ENCODE peak calls at places on chromosomes 7 and 10, in four cellular contexts. One of them, this sample, is unnamed.

GRCh38 chr7:158175779-158176178 is 411.8 kb downstream of the PTPRN2 start:
- DNase-seq in mesothelial cell of epicardium: no peak
- DNase-seq in upper lobe of left lung: no peak
- DNase-seq in neural crest cell: no peak
- DNase-seq in this sample: no peak

GRCh38 chr10:43576062-43576461 is 1.6 kb upstream of the ZNF239 start:
- DNase-seq in mesothelial cell of epicardium: no peak
- DNase-seq in upper lobe of left lung: no peak
- DNase-seq in neural crest cell: no peak
- DNase-seq in this sample: no peak

GRCh38 chr10:112792487-112793196 is 157.4 kb upstream of the TCF7L2 start:
- DNase-seq in mesothelial cell of epicardium: no peak
- DNase-seq in upper lobe of left lung: peak
- DNase-seq in neural crest cell: no peak
- DNase-seq in this sample: no peak

GRCh38 chr7:91310829-91311460 is 46.7 kb downstream of the FZD1 start:
- DNase-seq in mesothelial cell of epicardium: no peak
- DNase-seq in upper lobe of left lung: no peak
- DNase-seq in neural crest cell: no peak
- DNase-seq in this sample: no peak

GRCh38 chr7:2629740-2630681 is 1.8 kb upstream of the TTYH3 start:
- DNase-seq in mesothelial cell of epicardium: no peak
- DNase-seq in upper lobe of left lung: no peak
- DNase-seq in neural crest cell: no peak
- DNase-seq in this sample: no peak

GRCh38 chr10:132654708-132655661 is 117.4 kb downstream of the INPP5A start:
- DNase-seq in mesothelial cell of epicardium: peak
- DNase-seq in upper lobe of left lung: peak
- DNase-seq in neural crest cell: peak
- DNase-seq in this sample: no peak

GRCh38 chr10:86862373-86862772 is 95.0 kb downstream of the MMRN2 start:
- DNase-seq in mesothelial cell of epicardium: no peak
- DNase-seq in upper lobe of left lung: no peak
- DNase-seq in neural crest cell: no peak
- DNase-seq in this sample: no peak

GRCh38 chr10:100693815-100694214 is 51.6 kb upstream of the PAX2 start:
- DNase-seq in mesothelial cell of epicardium: no peak
- DNase-seq in upper lobe of left lung: no peak
- DNase-seq in neural crest cell: no peak
- DNase-seq in this sample: no peak

GRCh38 chr10:26318672-26319071 is 102.1 kb downstream of the GAD2 start:
- DNase-seq in mesothelial cell of epicardium: no peak
- DNase-seq in upper lobe of left lung: no peak
- DNase-seq in neural crest cell: no peak
- DNase-seq in this sample: no peak

GRCh38 chr10:126021833-126022500 is 125.6 kb downstream of the FANK1 start:
- DNase-seq in mesothelial cell of epicardium: no peak
- DNase-seq in upper lobe of left lung: no peak
- DNase-seq in neural crest cell: no peak
- DNase-seq in this sample: no peak

GRCh38 chr10:22343761-22344160 is 1.5 kb upstream of the SPAG6 start:
- DNase-seq in mesothelial cell of epicardium: no peak
- DNase-seq in upper lobe of left lung: no peak
- DNase-seq in neural crest cell: no peak
- DNase-seq in this sample: no peak

GRCh38 chr7:77284633-77285032 is 85.0 kb upstream of the FGL2 start:
- DNase-seq in mesothelial cell of epicardium: no peak
- DNase-seq in upper lobe of left lung: no peak
- DNase-seq in neural crest cell: no peak
- DNase-seq in this sample: no peak

GRCh38 chr7:90709501-90710465 is 113.7 kb downstream of the CDK14 start:
- DNase-seq in mesothelial cell of epicardium: no peak
- DNase-seq in upper lobe of left lung: no peak
- DNase-seq in neural crest cell: no peak
- DNase-seq in this sample: no peak

GRCh38 chr10:7505196-7505595 is 94.4 kb upstream of the SFMBT2 start:
- DNase-seq in mesothelial cell of epicardium: no peak
- DNase-seq in upper lobe of left lung: no peak
- DNase-seq in neural crest cell: no peak
- DNase-seq in this sample: no peak

GRCh38 chr10:25226775-25227682 is 52.2 kb downstream of the GPR158 start:
- DNase-seq in mesothelial cell of epicardium: no peak
- DNase-seq in upper lobe of left lung: no peak
- DNase-seq in neural crest cell: peak
- DNase-seq in this sample: no peak

GRCh38 chr7:34622182-34622581 is 35.8 kb upstream of the NPSR1 start:
- DNase-seq in mesothelial cell of epicardium: no peak
- DNase-seq in upper lobe of left lung: no peak
- DNase-seq in neural crest cell: no peak
- DNase-seq in this sample: no peak

GRCh38 chr7:35474100-35474499 is 220.2 kb upstream of the TBX20 start:
- DNase-seq in mesothelial cell of epicardium: no peak
- DNase-seq in upper lobe of left lung: no peak
- DNase-seq in neural crest cell: no peak
- DNase-seq in this sample: no peak

DNA sequence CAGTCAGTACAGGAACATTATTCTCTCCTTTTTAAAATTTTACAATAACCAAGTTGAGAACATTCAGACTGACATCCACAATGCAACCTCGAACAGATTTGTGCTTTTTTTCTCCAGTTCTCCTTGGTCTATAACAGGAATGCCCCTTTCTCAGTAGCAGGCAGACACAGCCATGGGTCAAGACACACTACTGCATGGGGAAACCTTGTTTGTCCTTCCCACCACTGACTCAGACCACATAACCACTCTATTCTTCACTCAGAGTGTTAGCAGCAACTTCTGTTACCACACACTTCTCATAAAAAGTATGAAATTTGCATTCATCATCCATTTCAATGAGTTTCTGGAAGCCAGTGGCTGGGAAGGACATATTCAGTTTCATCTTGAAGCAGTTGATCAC is 421.7 kb downstream of the ADRA2A start:
- DNase-seq in mesothelial cell of epicardium: no peak
- DNase-seq in upper lobe of left lung: no peak
- DNase-seq in neural crest cell: no peak
- DNase-seq in this sample: no peak
- TF ChIP-seq CTCF in mesothelial cell of epicardium: no peak
- TF ChIP-seq CTCF in upper lobe of left lung: no peak
- TF ChIP-seq CTCF in neural crest cell: no peak
- TF ChIP-seq CTCF in this sample: no peak

DNA sequence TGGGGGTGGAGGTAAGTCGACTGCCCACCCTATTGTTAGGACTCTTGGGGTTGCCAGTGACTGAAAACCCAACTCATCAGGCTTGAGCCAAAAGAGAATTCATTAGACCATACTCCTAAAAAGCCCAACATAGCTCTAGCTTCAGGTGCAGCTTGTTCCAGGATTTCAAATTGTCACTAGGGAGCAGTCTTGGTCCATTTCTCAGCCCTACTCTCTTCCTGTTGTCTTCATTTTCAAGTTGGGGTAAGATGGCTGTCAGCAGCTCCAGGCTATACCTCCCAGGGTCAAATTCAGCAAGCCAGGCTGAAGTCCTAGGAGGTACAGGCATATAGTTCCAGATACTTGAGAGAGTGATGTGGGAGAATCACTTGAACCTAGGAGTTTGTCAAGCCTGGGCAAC is 14.9 kb upstream of the COL13A1 start:
- DNase-seq in mesothelial cell of epicardium: no peak
- DNase-seq in upper lobe of left lung: no peak
- DNase-seq in neural crest cell: no peak
- DNase-seq in this sample: no peak
- TF ChIP-seq CTCF in mesothelial cell of epicardium: no peak
- TF ChIP-seq CTCF in upper lobe of left lung: no peak
- TF ChIP-seq CTCF in neural crest cell: peak
- TF ChIP-seq CTCF in this sample: peak

GRCh38 chr10:84548869-84549268 is 220.5 kb downstream of the CCSER2 start:
- DNase-seq in mesothelial cell of epicardium: no peak
- DNase-seq in upper lobe of left lung: no peak
- DNase-seq in neural crest cell: no peak
- DNase-seq in this sample: no peak
- TF ChIP-seq CTCF in mesothelial cell of epicardium: no peak
- TF ChIP-seq CTCF in upper lobe of left lung: no peak
- TF ChIP-seq CTCF in neural crest cell: peak
- TF ChIP-seq CTCF in this sample: peak

GRCh38 chr10:16811292-16811691 is 5.9 kb downstream of the RSU1 start:
- DNase-seq in mesothelial cell of epicardium: no peak
- DNase-seq in upper lobe of left lung: no peak
- DNase-seq in neural crest cell: no peak
- DNase-seq in this sample: no peak

GRCh38 chr10:16811765-16812164 is 5.5 kb downstream of the RSU1 start:
- DNase-seq in mesothelial cell of epicardium: no peak
- DNase-seq in upper lobe of left lung: no peak
- DNase-seq in neural crest cell: no peak
- DNase-seq in this sample: no peak

GRCh38 chr10:16804123-16804522 is 13.1 kb downstream of the RSU1 start:
- DNase-seq in mesothelial cell of epicardium: no peak
- DNase-seq in upper lobe of left lung: no peak
- DNase-seq in neural crest cell: no peak
- DNase-seq in this sample: no peak

GRCh38 chr10:16814081-16814480 is 3.1 kb downstream of the RSU1 start:
- DNase-seq in mesothelial cell of epicardium: no peak
- DNase-seq in upper lobe of left lung: no peak
- DNase-seq in neural crest cell: no peak
- DNase-seq in this sample: no peak

DNA sequence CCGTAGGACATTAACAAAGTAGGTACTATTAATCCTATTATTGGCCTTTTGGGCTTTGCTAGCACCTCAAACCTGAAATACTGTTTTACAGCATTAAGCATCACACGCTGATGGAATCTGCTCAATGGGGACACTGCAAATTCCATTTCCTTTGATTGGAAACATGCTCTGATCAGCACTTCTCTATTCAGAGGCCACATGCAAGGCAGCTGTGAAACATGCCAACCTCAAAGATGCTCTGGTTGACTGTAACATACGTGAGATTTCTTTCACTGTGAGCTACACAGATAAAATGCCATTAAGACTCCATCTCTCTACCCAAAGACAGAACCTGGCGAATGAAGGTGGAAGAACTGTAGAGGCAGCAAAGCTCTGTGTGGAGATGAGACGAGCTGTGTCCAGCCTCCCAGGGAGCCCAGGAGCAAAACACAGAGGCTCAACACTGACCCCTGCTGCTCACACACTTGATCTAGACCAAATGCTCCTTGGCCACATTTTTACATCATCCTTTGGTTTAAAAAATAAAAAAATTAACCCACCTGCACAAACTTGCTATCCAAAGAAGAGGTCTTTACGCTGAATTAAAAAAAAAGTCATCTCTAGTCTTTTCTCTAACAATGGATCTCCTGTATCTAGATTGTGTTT is 8.0 kb downstream of the RSU1 start:
- DNase-seq in mesothelial cell of epicardium: no peak
- DNase-seq in upper lobe of left lung: no peak
- DNase-seq in neural crest cell: peak
- DNase-seq in this sample: no peak
- TF ChIP-seq CTCF in mesothelial cell of epicardium: no peak
- TF ChIP-seq CTCF in upper lobe of left lung: peak
- TF ChIP-seq CTCF in neural crest cell: peak
- TF ChIP-seq CTCF in this sample: peak

DNA sequence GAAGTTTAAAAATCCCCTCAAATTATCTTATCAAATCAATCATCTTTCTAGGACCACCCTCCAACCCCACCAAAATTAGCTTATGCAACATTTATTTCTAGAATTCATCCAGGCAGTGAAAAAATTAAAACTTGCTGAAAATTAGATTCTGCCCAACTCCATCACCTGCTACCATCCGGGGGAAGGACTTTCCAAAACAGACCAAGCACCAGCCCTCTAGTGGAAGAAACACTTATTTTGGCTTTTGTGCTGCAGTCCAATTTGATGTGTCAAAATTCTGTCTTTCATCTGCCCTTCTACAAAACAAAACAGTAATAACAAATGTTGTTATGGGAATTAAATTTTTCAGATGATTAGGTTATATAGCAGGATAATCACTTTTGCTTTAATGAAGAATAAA is 35.1 kb downstream of the GCC1 start:
- DNase-seq in mesothelial cell of epicardium: no peak
- DNase-seq in upper lobe of left lung: no peak
- DNase-seq in neural crest cell: no peak
- DNase-seq in this sample: no peak
- TF ChIP-seq CTCF in mesothelial cell of epicardium: peak
- TF ChIP-seq CTCF in upper lobe of left lung: no peak
- TF ChIP-seq CTCF in neural crest cell: peak
- TF ChIP-seq CTCF in this sample: peak

DNA sequence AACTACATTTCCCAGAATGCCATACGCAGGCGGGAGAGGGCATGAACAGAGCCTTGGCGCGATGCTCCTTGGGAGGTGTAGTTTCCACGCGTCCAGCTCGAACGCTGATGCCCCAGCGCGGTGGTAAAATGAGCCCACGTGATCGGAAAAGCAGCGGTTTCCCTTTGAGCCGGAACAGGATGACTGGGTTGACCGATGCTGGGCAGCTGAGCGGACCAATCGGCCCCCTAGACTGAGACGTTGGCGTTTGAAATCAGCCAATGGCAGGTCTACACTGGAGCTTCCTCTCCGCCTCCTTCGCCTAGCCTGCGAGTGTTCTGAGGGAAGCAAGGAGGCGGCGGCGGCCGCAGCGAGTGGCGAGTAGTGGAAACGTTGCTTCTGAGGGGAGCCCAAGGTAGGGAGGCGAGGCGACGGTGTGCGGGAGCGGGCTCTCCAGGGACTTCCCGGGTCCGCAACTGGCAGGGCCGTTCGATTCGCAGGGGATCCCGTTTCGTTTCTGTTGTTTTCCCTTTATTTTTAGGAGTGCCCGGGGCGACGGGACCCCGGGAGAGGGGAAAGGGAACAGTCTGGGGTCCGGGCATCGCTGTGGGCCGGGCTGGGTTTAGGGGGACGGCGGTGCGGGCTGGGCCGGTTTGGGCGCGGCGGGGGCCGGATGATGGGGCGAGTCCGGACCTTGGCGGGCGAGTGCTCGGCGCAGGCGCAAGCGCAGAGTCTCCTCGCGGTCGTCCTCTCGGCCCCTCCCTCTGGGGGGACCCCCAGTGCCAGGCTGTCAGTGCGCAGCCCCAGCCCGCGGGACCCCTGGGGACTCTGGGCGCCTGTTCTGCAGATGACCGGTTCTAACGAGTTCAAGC is at the start of gene BUB3:
- DNase-seq in mesothelial cell of epicardium: peak
- DNase-seq in upper lobe of left lung: peak
- DNase-seq in neural crest cell: peak
- DNase-seq in this sample: peak
- TF ChIP-seq CTCF in mesothelial cell of epicardium: no peak
- TF ChIP-seq CTCF in upper lobe of left lung: no peak
- TF ChIP-seq CTCF in neural crest cell: peak
- TF ChIP-seq CTCF in this sample: peak